ENCODE peak calls at places on chromosomes 1 and 21, in ten cellular contexts. R is PC-3; U is trophoblast cell; W is IMR-90; O is CD8-positive, alpha-beta memory T cell; J is GM23248; K is right lobe of liver; Q is tibial nerve; F is endodermal cell; Y is endothelial cell of umbilical vein. V is an unnamed sample.

GRCh38 chr1:240597153-240597745 is 14.7 kb downstream of the GREM2 start:
- DNase-seq in R (no peak), U (no peak), W (no peak), O (no peak), J (peak; percentile 54), K (peak; percentile 52), Q (no peak), F (no peak), Y (no peak), V (no peak)

GRCh38 chr1:115134850-115135484 is 45.7 kb upstream of the TSPAN2 start:
- DNase-seq in R (peak; percentile 97), U (peak; percentile 87), W (peak; percentile 82), O (no peak), J (peak; percentile 94), K (no peak), Q (no peak), F (no peak), Y (peak; percentile 12), V (no peak)

GRCh38 chr1:55012661-55013060 is 13.9 kb downstream of the BSND start:
- DNase-seq in R (no peak), U (no peak), W (no peak), O (no peak), J (no peak), K (no peak), Q (no peak), F (no peak), Y (no peak), V (no peak)

GRCh38 chr1:221875004-221875330 is 133.1 kb upstream of the DUSP10 start:
- DNase-seq in R (no peak), U (no peak), W (no peak), O (no peak), J (no peak), K (no peak), Q (no peak), F (peak; percentile 61), Y (no peak), V (no peak)

GRCh38 chr1:91778964-91779363 is 107.0 kb downstream of the TGFBR3 start:
- DNase-seq in R (no peak), U (no peak), W (no peak), O (no peak), J (no peak), K (no peak), Q (no peak), F (no peak), Y (no peak), V (no peak)

GRCh38 chr1:45765999-45766792 is 15.7 kb upstream of the IPP start:
- DNase-seq in R (no peak), U (no peak), W (no peak), O (no peak), J (no peak), K (peak; percentile 63), Q (peak; percentile 20), F (no peak), Y (no peak), V (peak; percentile 27)

GRCh38 chr1:91828583-91829281 is 57.2 kb downstream of the TGFBR3 start:
- DNase-seq in R (no peak), U (peak; percentile 73), W (no peak), O (no peak), J (no peak), K (no peak), Q (no peak), F (no peak), Y (no peak), V (no peak)

GRCh38 chr1:247895976-247896375 is 589 bp downstream of the OR2W3 start:
- DNase-seq in R (no peak), U (no peak), W (no peak), O (no peak), J (no peak), K (no peak), Q (no peak), F (no peak), Y (no peak), V (no peak)

GRCh38 chr21:41536827-41537103 is 28.8 kb upstream of the TMPRSS2 start:
- DNase-seq in R (no peak), U (no peak), W (no peak), O (no peak), J (no peak), K (no peak), Q (no peak), F (no peak), Y (no peak), V (no peak)

GRCh38 chr1:111559736-111560279 is 56.4 kb upstream of the ADORA3 start:
- DNase-seq in R (peak; percentile 43), U (no peak), W (peak; percentile 91), O (no peak), J (peak; percentile 88), K (no peak), Q (no peak), F (no peak), Y (no peak), V (no peak)

GRCh38 chr1:228852511-228853088 is 117.3 kb downstream of the RHOU start:
- DNase-seq in R (no peak), U (no peak), W (no peak), O (no peak), J (no peak), K (no peak), Q (no peak), F (no peak), Y (no peak), V (no peak)

GRCh38 chr1:221856188-221857093 is 114.6 kb upstream of the DUSP10 start:
- DNase-seq in R (peak; percentile 41), U (no peak), W (peak; percentile 92), O (no peak), J (peak; percentile 72), K (no peak), Q (no peak), F (no peak), Y (no peak), V (no peak)

GRCh38 chr1:226889616-226890330 is 19.4 kb downstream of the PSEN2 start:
- DNase-seq in R (no peak), U (no peak), W (no peak), O (no peak), J (no peak), K (no peak), Q (no peak), F (no peak), Y (no peak), V (no peak)

GRCh38 chr1:219837274-219837993 is 90.9 kb downstream of the SLC30A10 start:
- DNase-seq in R (peak; percentile 91), U (peak; percentile 38), W (peak; percentile 54), O (no peak), J (peak; percentile 61), K (no peak), Q (no peak), F (peak; percentile 61), Y (peak; percentile 55), V (peak; percentile 34)

GRCh38 chr1:29490204-29490934 is 254.0 kb downstream of the PTPRU start:
- DNase-seq in R (no peak), U (no peak), W (no peak), O (no peak), J (no peak), K (no peak), Q (no peak), F (no peak), Y (no peak), V (peak; percentile 34)

GRCh38 chr1:11845641-11846335 is 1.8 kb downstream of the NPPA start:
- DNase-seq in R (peak; percentile 57), U (no peak), W (peak; percentile 24), O (no peak), J (peak; percentile 34), K (no peak), Q (no peak), F (peak; percentile 57), Y (peak; percentile 20), V (peak; percentile 42)

GRCh38 chr1:8318436-8318835 is 522 bp downstream of the SLC45A1 start:
- DNase-seq in R (no peak), U (no peak), W (no peak), O (no peak), J (peak; percentile 20), K (no peak), Q (no peak), F (no peak), Y (no peak), V (no peak)
- H3K4me3 ChIP-seq in R (peak overlapping the region; percentile 63), U (no peak overlapping the region), W (peak overlapping the region; percentile 86), O (peak overlapping the region; percentile 74), J (peak overlapping the region; percentile 79), K (peak overlapping the region; percentile 39), Q (peak overlapping the region; percentile 59), F (peak overlapping the region; percentile 56), Y (no peak overlapping the region), V (peak overlapping the region; percentile 60)

GRCh38 chr1:237613984-237614383 is 276.7 kb downstream of the ZP4 start:
- DNase-seq in R (no peak), U (no peak), W (no peak), O (no peak), J (no peak), K (no peak), Q (no peak), F (peak; percentile 57), Y (no peak), V (no peak)
- H3K27ac ChIP-seq in R (no peak overlapping the region), U (no peak overlapping the region), W (no peak overlapping the region), O (no peak overlapping the region), J (no peak overlapping the region), K (no peak overlapping the region), Q (no peak overlapping the region), F (no peak overlapping the region), Y (no peak overlapping the region), V (no peak overlapping the region)

GRCh38 chr1:203828424-203828823 is 33.0 kb upstream of the SNRPE start:
- DNase-seq in R (no peak), U (no peak), W (no peak), O (no peak), J (no peak), K (no peak), Q (no peak), F (no peak), Y (no peak), V (no peak)

GRCh38 chr1:203823306-203823705 is 27.9 kb downstream of the ZBED6 start:
- DNase-seq in R (no peak), U (no peak), W (peak; percentile 29), O (no peak), J (no peak), K (no peak), Q (no peak), F (no peak), Y (no peak), V (no peak)

GRCh38 chr1:203826175-203826574 is 30.8 kb downstream of the ZBED6 start:
- DNase-seq in R (no peak), U (no peak), W (no peak), O (no peak), J (no peak), K (no peak), Q (no peak), F (no peak), Y (no peak), V (no peak)

GRCh38 chr1:203828002-203828401 is 32.6 kb downstream of the ZBED6 start:
- DNase-seq in R (no peak), U (no peak), W (peak; percentile 35), O (no peak), J (no peak), K (no peak), Q (no peak), F (no peak), Y (peak; percentile 66), V (no peak)
- H3K36me3 ChIP-seq in R (peaks cover 70% of the 10 kb centered on the region), U (peaks cover 25% of the 10 kb centered on the region), W (peaks cover 37% of the 10 kb centered on the region), O (peaks cover 45% of the 10 kb centered on the region), J (peaks cover 76% of the 10 kb centered on the region), K (peaks cover 16% of the 10 kb centered on the region), Q (peaks cover 3% of the 10 kb centered on the region), F (peaks cover 90% of the 10 kb centered on the region), Y (peaks cover 15% of the 10 kb centered on the region), V (peaks cover 96% of the 10 kb centered on the region)

GRCh38 chr1:13585599-13585965 is 1.9 kb downstream of the PDPN start:
- DNase-seq in R (no peak), U (no peak), W (no peak), O (no peak), J (no peak), K (no peak), Q (no peak), F (peak; percentile 68), Y (no peak), V (no peak)
- H3K4me3 ChIP-seq in R (no peak overlapping the region), U (no peak overlapping the region), W (no peak overlapping the region), O (no peak overlapping the region), J (no peak overlapping the region), K (no peak overlapping the region), Q (peak overlapping the region; percentile 2), F (no peak overlapping the region), Y (no peak overlapping the region), V (no peak overlapping the region)

V was measured in WERI-Rb-1.